ENCODE peak calls at places on chromosomes 13 and 19, in seven cellular contexts. D is GM10248; B is nephron progenitor cell; M is H9; U is CD8-positive, alpha-beta T cell; E is astrocyte; K is HCT116. P is an unnamed sample.

GRCh38 chr13:30045916-30046704 is 195.7 kb upstream of the UBL3 start:
- DNase-seq in M (no peak), U (no peak), B (no peak), E (peak), D (no peak), K (no peak), P (no peak)

GRCh38 chr13:110471833-110472162 is 89.7 kb downstream of the RAB20 start:
- DNase-seq in B (no peak), K (no peak), M (no peak), D (peak), U (no peak), E (peak), P (no peak)

GRCh38 chr19:58372311-58373133 is 8.3 kb downstream of the ZNF837 start:
- DNase-seq in D (no peak), E (no peak), M (no peak), U (no peak), K (no peak), B (no peak), P (no peak)

GRCh38 chr19:51687791-51688664 is 5.1 kb upstream of the SPACA6 start:
- DNase-seq in E (peak), U (no peak), D (peak), M (peak), B (peak), K (no peak), P (no peak)

GRCh38 chr13:65454403-65454802 is 1775.7 kb downstream of the PCDH9 start:
- DNase-seq in M (no peak), U (no peak), D (no peak), B (no peak), E (no peak), K (no peak), P (no peak)

GRCh38 chr13:106629068-106629712 is 61.3 kb upstream of the ARGLU1 start:
- DNase-seq in B (no peak), K (no peak), U (no peak), M (no peak), D (no peak), E (no peak), P (no peak)

GRCh38 chr19:29075149-29075548 is 137.8 kb downstream of the UQCRFS1 start:
- DNase-seq in E (no peak), B (no peak), U (no peak), D (no peak), K (no peak), M (no peak), P (no peak)

GRCh38 chr13:110916671-110917142 is 1.8 kb upstream of the ANKRD10 start:
- DNase-seq in K (no peak), M (no peak), D (no peak), B (no peak), U (no peak), E (peak), P (no peak)

DNA sequence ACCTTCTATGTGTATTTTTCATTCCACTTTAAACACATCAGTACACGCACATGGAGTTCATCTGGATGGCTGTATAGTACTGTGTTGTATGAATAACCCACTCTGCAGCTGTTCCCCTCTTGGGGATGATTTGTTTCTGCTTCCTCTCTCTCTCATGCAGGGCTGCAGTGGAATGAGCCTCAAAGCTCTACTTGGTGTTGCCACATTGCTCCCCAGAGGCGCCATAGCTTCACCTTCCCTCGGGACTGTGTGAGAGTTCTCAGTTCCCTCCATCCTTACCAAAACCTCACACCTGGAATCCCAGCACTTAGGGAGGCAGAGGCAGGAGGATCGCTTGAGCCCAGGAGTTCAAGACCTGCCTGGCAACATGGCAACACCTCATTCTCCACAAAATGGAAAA is 28.4 kb upstream of the GPR183 start:
- DNase-seq in D (no peak), E (no peak), U (no peak), K (no peak), M (no peak), B (no peak), P (no peak)
- TF ChIP-seq CTCF in D (no peak), E (no peak), U (no peak), K (no peak), M (no peak), B (no peak), P (no peak)

DNA sequence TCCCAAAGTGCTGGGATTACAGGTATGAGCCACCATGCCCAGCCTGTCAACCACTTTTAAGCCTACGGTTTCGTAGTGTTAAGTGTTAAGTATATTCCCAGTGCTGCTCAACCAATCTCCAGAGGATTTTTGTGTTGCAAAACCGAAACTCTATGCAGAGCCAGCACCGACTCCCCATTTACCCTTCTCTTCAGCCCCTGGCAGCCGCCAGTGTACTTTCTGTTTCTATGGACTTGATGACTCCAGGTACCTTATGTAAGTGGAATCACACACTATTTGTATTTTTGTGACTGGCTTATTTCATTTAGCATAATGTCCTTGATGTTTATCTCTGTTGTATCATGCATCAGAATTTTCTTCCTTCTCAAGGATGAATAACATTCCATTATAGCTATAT is 1.1 kb downstream of the SULT2A1 start:
- DNase-seq in B (no peak), K (no peak), D (no peak), E (no peak), M (no peak), U (no peak), P (no peak)
- TF ChIP-seq CTCF in B (no peak), K (no peak), D (no peak), E (no peak), M (no peak), U (no peak), P (no peak)

GRCh38 chr19:50668416-50669318 is 19.4 kb downstream of the C19orf81 start:
- DNase-seq in B (peak), D (no peak), E (no peak), M (no peak), K (no peak), U (no peak), P (no peak)

GRCh38 chr19:50667177-50667758 is 18.0 kb downstream of the C19orf81 start:
- DNase-seq in E (no peak), U (no peak), D (no peak), M (no peak), B (peak), K (no peak), P (no peak)

GRCh38 chr19:50669319-50670101 is 20.3 kb downstream of the C19orf81 start:
- DNase-seq in M (no peak), B (peak), K (no peak), E (no peak), U (peak), D (peak), P (no peak)

GRCh38 chr19:50667759-50668231 is 18.6 kb downstream of the C19orf81 start:
- DNase-seq in M (no peak), D (no peak), K (no peak), U (no peak), B (peak), E (no peak), P (no peak)

GRCh38 chr19:50670102-50670380 is 20.8 kb downstream of the C19orf81 start:
- DNase-seq in D (no peak), U (no peak), K (no peak), M (no peak), B (no peak), E (no peak), P (no peak)
- TF ChIP-seq CTCF in D (no peak), U (no peak), K (no peak), M (no peak), B (no peak), E (no peak), P (no peak)

DNA sequence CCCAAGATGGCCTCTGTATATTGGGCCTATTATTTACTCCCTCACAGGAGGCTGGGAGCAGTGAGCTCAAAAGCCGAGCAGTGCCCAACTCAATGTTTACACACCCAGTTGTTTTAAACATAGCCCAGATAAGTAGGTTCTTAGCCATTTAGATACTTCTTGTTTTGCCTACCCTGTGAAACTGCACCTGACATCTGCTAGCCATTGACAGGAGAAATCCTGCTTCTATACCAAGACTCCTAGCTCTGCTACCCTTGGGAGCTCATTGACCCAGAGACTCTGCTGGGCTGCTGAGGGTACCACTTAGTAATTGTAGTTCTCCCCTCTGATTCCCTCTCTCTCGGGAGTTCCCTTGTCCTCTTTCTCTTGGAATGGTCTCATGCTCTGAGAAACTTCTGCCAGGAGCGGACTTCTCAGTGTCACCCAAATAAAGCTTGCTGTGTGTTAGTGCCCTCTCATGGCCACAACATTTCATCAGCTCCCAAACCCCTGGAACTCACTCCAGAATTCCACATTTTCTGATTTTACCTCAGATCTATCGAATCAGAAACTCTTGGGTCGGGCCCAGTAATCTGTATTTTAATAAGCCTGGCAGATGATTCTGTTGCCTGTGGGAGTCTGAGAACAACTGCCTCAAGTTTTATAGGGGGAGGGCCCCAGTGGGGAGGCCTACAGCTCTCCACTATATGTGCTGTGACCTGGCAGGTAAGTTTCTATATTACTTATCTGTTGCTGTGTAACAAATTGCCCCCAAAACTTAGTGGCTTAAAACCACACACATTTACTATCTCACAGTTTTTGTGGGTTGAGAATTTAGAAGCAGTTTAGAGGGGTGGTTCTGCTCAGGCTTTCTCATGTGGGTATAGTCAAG is 221.1 kb downstream of the TDRD3 start:
- DNase-seq in K (no peak), U (no peak), B (no peak), M (peak), D (no peak), E (peak), P (no peak)
- TF ChIP-seq CTCF in K (peak), U (no peak), B (peak), M (peak), D (no peak), E (peak), P (peak)

GRCh38 chr19:13103961-13104847 is 1.5 kb upstream of the LYL1 start:
- DNase-seq in B (peak), E (no peak), K (no peak), U (peak), M (peak), D (peak), P (no peak)
- TF ChIP-seq CTCF in B (peak), E (peak), K (peak), U (peak), M (peak), D (peak), P (peak)